ENCODE peak calls at places on chromosomes 2 and 18, in six cellular contexts. O is mucosa of gallbladder, E is NCI-H1092, I is heart right ventricle, C is Caki2, W is kidney epithelial cell. X is an unnamed sample.

GRCh38 chr2:219593154-219593553 is 4.5 kb upstream of the STK11IP start:
- DNase-seq in O (no peak), E (no peak), C (no peak), W (no peak), I (no peak), X (no peak)

GRCh38 chr2:236402016-236402784 is 138.0 kb upstream of the ASB18 start:
- DNase-seq in C (no peak), I (no peak), W (no peak), E (no peak), O (no peak), X (no peak)

GRCh38 chr2:54771166-54771565 is 47.7 kb downstream of the EML6 start:
- DNase-seq in O (no peak), E (no peak), I (no peak), W (no peak), C (peak), X (peak)

GRCh38 chr2:152367547-152368250 is 32.7 kb downstream of the FMNL2 start:
- DNase-seq in O (no peak), E (no peak), C (no peak), I (no peak), W (no peak), X (no peak)

GRCh38 chr2:202171246-202171833 is 67.1 kb downstream of the SUMO1 start:
- DNase-seq in E (peak), O (no peak), I (peak), W (no peak), C (no peak), X (no peak)

GRCh38 chr2:10497797-10498251 is 49.7 kb upstream of the ODC1 start:
- DNase-seq in O (peak), I (no peak), E (no peak), C (peak), W (peak), X (peak)

GRCh38 chr2:179877601-179878364 is 16.4 kb upstream of the ZNF385B start:
- DNase-seq in I (no peak), E (no peak), O (no peak), C (no peak), W (no peak), X (no peak)

GRCh38 chr2:102768253-102768652 is 6.4 kb downstream of the TMEM182 start:
- DNase-seq in O (no peak), I (no peak), C (no peak), W (no peak), E (no peak), X (no peak)

GRCh38 chr2:58954880-58955385 is 713.8 kb upstream of the FANCL start:
- DNase-seq in E (no peak), C (no peak), O (no peak), W (no peak), I (no peak), X (no peak)

GRCh38 chr2:216688731-216689360 is 6.5 kb downstream of the IGFBP5 start:
- DNase-seq in W (no peak), C (no peak), I (peak), E (no peak), O (no peak), X (no peak)

GRCh38 chr2:165022781-165023180 is 67.5 kb upstream of the SLC38A11 start:
- DNase-seq in E (no peak), W (no peak), C (no peak), O (no peak), I (no peak), X (no peak)

GRCh38 chr2:161445097-161445496 is 29.0 kb downstream of the TBR1 start:
- DNase-seq in I (no peak), O (no peak), W (no peak), C (no peak), E (no peak), X (no peak)

GRCh38 chr2:187297806-187298205 is 150.2 kb downstream of the CALCRL start:
- DNase-seq in I (no peak), W (no peak), O (no peak), C (no peak), E (no peak), X (no peak)

GRCh38 chr18:59143441-59143840 is 3.8 kb downstream of the SEC11C start:
- DNase-seq in O (no peak), I (no peak), E (no peak), W (no peak), C (no peak), X (no peak)

GRCh38 chr2:1366546-1367134 is 46.6 kb upstream of the TPO start:
- DNase-seq in I (peak), E (peak), W (no peak), C (no peak), O (peak), X (no peak)

GRCh38 chr2:226635221-226635620 is 164.4 kb downstream of the IRS1 start:
- DNase-seq in E (no peak), O (no peak), W (no peak), I (no peak), C (no peak), X (no peak)

GRCh38 chr2:43083710-43084698 is 142.4 kb downstream of the ZFP36L2 start:
- DNase-seq in I (peak), W (no peak), E (no peak), O (peak), C (no peak), X (peak)

GRCh38 chr2:229090231-229090630 is 180.9 kb downstream of the PID1 start:
- DNase-seq in I (no peak), E (no peak), O (no peak), C (no peak), W (no peak), X (no peak)

GRCh38 chr2:191678437-191679110 is 638 bp downstream of the NABP1 start:
- DNase-seq in W (no peak), E (no peak), O (peak), I (peak), C (peak), X (no peak)

X was measured in keratinocyte.